ENCODE peak calls at places on chromosomes 11 and 22, in five cellular contexts. J is ovary, Z is A549, W is GM12891, M is HCT116. V is an unnamed sample.
A peak's percentile ranks its signal among the peaks of the same experiment; 100 is the strongest.

GRCh38 chr11:120413480-120413879 is 77.3 kb downstream of the ARHGEF12 start:
- DNase-seq in M (no peak), W (no peak), J (no peak), Z (no peak), V (no peak)

GRCh38 chr22:23137905-23138520 is 3.8 kb downstream of the RSPH14 start:
- DNase-seq in Z (no peak), M (no peak), W (no peak), J (no peak), V (no peak)

GRCh38 chr22:17627961-17628303 is 617 bp downstream of the ATP6V1E1 start:
- DNase-seq in J (peak; percentile 33), Z (no peak), W (no peak), M (no peak), V (peak; percentile 44)

GRCh38 chr11:130428692-130429681 is 578 bp upstream of the ADAMTS8 start:
- DNase-seq in W (no peak), J (no peak), M (no peak), Z (no peak), V (no peak)

GRCh38 chr11:121591405-121592033 is 138.8 kb upstream of the SORL1-AS1 start:
- DNase-seq in W (no peak), M (peak; percentile 64), J (peak; percentile 56), Z (peak; percentile 50), V (peak; percentile 63)

GRCh38 chr11:83349371-83349770 is 63.2 kb upstream of the CCDC90B start:
- DNase-seq in M (no peak), W (no peak), J (no peak), Z (no peak), V (no peak)

GRCh38 chr11:69644962-69645675 is 4.2 kb downstream of the CCND1 start:
- DNase-seq in M (no peak), W (no peak), J (peak; percentile 14), Z (no peak), V (no peak)

GRCh38 chr11:130522284-130522961 is 74.0 kb downstream of the ADAMTS15 start:
- DNase-seq in J (peak; percentile 92), W (no peak), M (peak; percentile 48), Z (peak; percentile 79), V (peak; percentile 64)

GRCh38 chr22:44279059-44279340 is 33.8 kb downstream of the SHISAL1 start:
- DNase-seq in J (no peak), M (no peak), Z (no peak), W (no peak), V (no peak)

GRCh38 chr11:99281331-99281730 is 260.6 kb downstream of the CNTN5 start:
- DNase-seq in Z (no peak), M (no peak), W (no peak), J (no peak), V (no peak)

GRCh38 chr11:88827018-88827676 is 238.6 kb downstream of the GRM5 start:
- DNase-seq in W (no peak), M (no peak), J (no peak), Z (no peak), V (no peak)

GRCh38 chr11:64802370-64803162 is 448 bp downstream of the MAP4K2 start:
- DNase-seq in Z (no peak), J (no peak), M (no peak), W (no peak), V (no peak)

GRCh38 chr22:17400305-17400704 is 31.0 kb downstream of the CECR2 start:
- DNase-seq in M (no peak), W (no peak), J (no peak), Z (no peak), V (no peak)

GRCh38 chr11:93123351-93123898 is 74.4 kb downstream of the SLC36A4 start:
- DNase-seq in J (no peak), Z (no peak), W (no peak), M (no peak), V (no peak)

GRCh38 chr11:129368889-129369672 is 6.6 kb upstream of the BARX2 start:
- DNase-seq in Z (no peak), W (no peak), J (no peak), M (no peak), V (no peak)

GRCh38 chr11:79043726-79044125 is 397.1 kb downstream of the TENM4 start:
- DNase-seq in M (no peak), Z (no peak), J (no peak), W (no peak), V (no peak)

GRCh38 chr11:122709042-122709760 is 53.7 kb downstream of the UBASH3B start:
- DNase-seq in M (peak; percentile 33), Z (no peak), J (no peak), W (no peak), V (no peak)

GRCh38 chr22:20205964-20206708 is 55.3 kb upstream of the CCDC188 start:
- DNase-seq in M (peak; percentile 75), J (peak; percentile 74), W (peak; percentile 72), Z (peak; percentile 59), V (peak; percentile 65)
- TF ChIP-seq POLR2A in M (peak; percentile 46), J (no peak), W (no peak), Z (peak; percentile 33), V (peak; percentile 35)

GRCh38 chr11:44727373-44728084 is 767 bp downstream of the TSPAN18 start:
- DNase-seq in W (peak; percentile 90), M (peak; percentile 57), Z (peak; percentile 93), J (peak; percentile 87), V (peak; percentile 82)

GRCh38 chr11:44728491-44728910 is 1.7 kb downstream of the TSPAN18 start:
- DNase-seq in J (no peak), M (no peak), Z (no peak), W (no peak), V (no peak)

GRCh38 chr11:44726278-44727113 is at the start of gene TSPAN18:
- DNase-seq in Z (no peak), M (no peak), W (peak; percentile 73), J (peak; percentile 58), V (peak; percentile 51)

GRCh38 chr11:44728085-44728410 is 1.3 kb downstream of the TSPAN18 start:
- DNase-seq in J (no peak), W (no peak), M (no peak), Z (no peak), V (no peak)

GRCh38 chr11:44727114-44727372 is 281 bp downstream of the TSPAN18 start:
- DNase-seq in J (no peak), W (no peak), M (no peak), Z (no peak), V (no peak)
- TF ChIP-seq POLR2A in J (no peak), W (no peak), M (no peak), Z (no peak), V (no peak)

GRCh38 chr22:32411829-32412592 is at the start of gene RTCB:
- DNase-seq in Z (peak; percentile 56), M (peak; percentile 88), W (peak; percentile 61), J (peak; percentile 94), V (peak; percentile 93)
- TF ChIP-seq POLR2A in Z (peak; percentile 30), M (peak; percentile 54), W (peak; percentile 70), J (peak; percentile 24), V (peak; percentile 65)

DNA sequence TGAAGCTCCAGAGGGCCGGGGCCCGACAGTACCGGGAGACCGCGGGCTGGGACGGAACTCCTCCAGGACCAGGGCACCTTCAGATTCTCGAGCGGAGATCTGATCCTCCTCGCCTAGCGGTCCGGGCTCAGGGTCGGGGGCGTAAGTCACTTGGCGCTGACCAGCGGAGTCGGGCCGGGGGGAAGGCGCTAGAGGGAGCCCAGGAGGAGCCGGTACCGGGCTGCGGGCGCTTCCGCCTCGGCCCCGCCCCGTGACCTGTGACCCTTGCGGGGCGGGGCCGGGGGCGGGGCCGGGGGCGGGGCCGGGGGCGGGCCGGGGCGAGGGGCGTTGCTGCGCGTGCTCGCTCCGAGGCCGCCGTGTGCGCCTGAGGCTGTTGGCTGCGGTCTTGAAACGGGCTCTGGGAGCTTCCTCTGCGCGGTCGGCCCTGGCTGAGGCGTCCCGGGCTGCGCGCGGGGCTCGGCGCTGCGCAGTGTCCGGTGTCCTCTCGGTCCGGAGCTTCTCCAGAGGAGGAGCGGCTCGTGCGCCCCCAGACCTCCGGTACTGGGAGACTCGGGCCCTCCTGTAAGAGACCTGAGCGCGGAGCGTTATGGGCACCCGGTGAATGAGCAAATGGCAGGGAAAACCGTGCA is at the start of gene ARSA:
- DNase-seq in M (no peak), Z (no peak), W (peak; percentile 82), J (peak; percentile 82), V (peak; percentile 86)
- TF ChIP-seq POLR2A in M (peak; percentile 60), Z (peak; percentile 55), W (no peak), J (no peak), V (no peak)

GRCh38 chr11:119206512-119207299 is 567 bp downstream of the CBL start:
- DNase-seq in M (no peak), Z (no peak), J (peak; percentile 78), W (no peak), V (peak; percentile 58)

GRCh38 chr11:119207300-119207570 is 1.1 kb downstream of the CBL start:
- DNase-seq in Z (no peak), M (no peak), W (no peak), J (no peak), V (no peak)

GRCh38 chr11:119205080-119205479 is 1.1 kb upstream of the CBL start:
- DNase-seq in W (no peak), Z (no peak), M (no peak), J (no peak), V (no peak)

GRCh38 chr11:119207607-119208006 is 1.5 kb downstream of the CBL start:
- DNase-seq in Z (no peak), M (no peak), W (no peak), J (no peak), V (no peak)

GRCh38 chr11:119205574-119206511 is at the start of gene CBL:
- DNase-seq in Z (peak; percentile 91), J (peak; percentile 98), M (peak; percentile 78), W (peak; percentile 84), V (peak; percentile 90)
- TF ChIP-seq POLR2A in Z (peak; percentile 27), J (peak; percentile 49), M (peak; percentile 21), W (no peak), V (no peak)

GRCh38 chr11:447923-448731 is 2.0 kb upstream of the PTDSS2 start:
- DNase-seq in W (peak; percentile 92), M (peak; percentile 80), J (peak; percentile 98), Z (peak; percentile 94), V (peak; percentile 96)
- TF ChIP-seq POLR2A in W (peak; percentile 56), M (peak; percentile 6), J (peak; percentile 90), Z (peak; percentile 46), V (peak; percentile 70)

DNA sequence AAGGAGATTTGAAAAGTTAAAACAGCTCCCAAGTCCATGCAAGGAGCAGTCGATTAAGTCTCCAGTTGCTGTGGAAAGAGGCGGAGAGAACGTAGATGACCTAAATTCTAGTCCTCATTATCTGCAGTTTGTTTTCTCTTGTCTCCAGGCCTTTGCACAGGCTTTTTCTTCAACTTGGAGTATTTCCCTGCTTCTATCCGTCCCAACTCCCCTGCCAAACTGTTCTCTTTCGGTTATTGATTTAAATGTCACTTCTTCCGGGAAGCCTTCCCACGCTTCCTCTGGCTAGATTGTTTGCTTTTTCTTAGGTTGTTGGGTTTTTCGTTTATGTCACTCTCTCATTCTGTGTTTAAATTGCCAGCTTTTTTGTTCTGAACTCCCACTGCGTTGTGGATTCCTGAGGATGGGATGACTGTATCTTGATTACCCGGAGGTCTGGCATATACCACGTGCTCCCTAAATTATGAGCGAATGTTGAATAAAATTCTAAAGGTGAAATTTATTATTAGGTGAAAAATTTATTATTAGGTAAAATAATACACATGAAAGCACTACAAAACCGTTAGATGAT is 463 bp downstream of the TMEM126B start:
- DNase-seq in W (no peak), M (no peak), J (no peak), Z (no peak), V (no peak)
- TF ChIP-seq POLR2A in W (no peak), M (no peak), J (no peak), Z (no peak), V (peak; percentile 29)